ENCODE peak calls at places on chromosomes 11 and 22, in ten cellular contexts. O, D, I, U, R, H, F, T, V and E are unnamed samples.

GRCh38 chr22:50622723-50623327 is 5.1 kb downstream of the ARSA start:
- DNase-seq in O (peak), D (no peak), H (no peak), T (no peak), V (no peak), F (no peak), R (no peak), I (peak), U (no peak), E (no peak)

GRCh38 chr11:69094111-69094914 is 45.6 kb downstream of the TPCN2 start:
- DNase-seq in D (no peak), T (no peak), H (no peak), R (no peak), I (no peak), O (no peak), V (peak), F (no peak), U (no peak), E (no peak)

GRCh38 chr11:112885744-112886706 is 75.2 kb upstream of the NCAM1 start:
- DNase-seq in T (no peak), U (no peak), R (no peak), I (no peak), H (no peak), F (no peak), D (no peak), O (no peak), V (peak), E (no peak)

GRCh38 chr22:19105867-19106802 is 16.1 kb downstream of the DGCR2 start:
- DNase-seq in V (no peak), F (peak), I (no peak), T (peak), U (no peak), O (no peak), H (peak), D (no peak), R (no peak), E (peak)

GRCh38 chr11:92500463-92500862 is 275.8 kb downstream of the FAT3 start:
- DNase-seq in I (no peak), O (no peak), V (no peak), U (no peak), R (no peak), D (no peak), H (no peak), T (no peak), F (no peak), E (no peak)

GRCh38 chr11:85930879-85931366 is 75.7 kb downstream of the CCDC83 start:
- DNase-seq in F (no peak), V (peak), U (no peak), R (no peak), O (no peak), T (no peak), D (no peak), I (no peak), H (no peak), E (no peak)

GRCh38 chr11:1838426-1839131 is at the start of gene TNNI2:
- DNase-seq in F (no peak), D (no peak), H (no peak), O (no peak), I (no peak), U (no peak), R (no peak), T (no peak), V (no peak), E (no peak)

GRCh38 chr11:134330611-134331564 is 900 bp upstream of the GLB1L2 start:
- DNase-seq in R (no peak), I (no peak), F (no peak), D (no peak), T (no peak), V (no peak), H (no peak), U (no peak), O (no peak), E (no peak)

GRCh38 chr11:119691020-119691666 is 37.9 kb downstream of the NECTIN1 start:
- DNase-seq in U (no peak), D (no peak), O (no peak), V (no peak), R (no peak), F (peak), T (peak), I (no peak), H (no peak), E (no peak)

GRCh38 chr11:85310479-85310878 is 316.7 kb downstream of the DLG2 start:
- DNase-seq in O (no peak), V (no peak), H (no peak), I (no peak), U (no peak), R (no peak), T (no peak), F (no peak), D (no peak), E (no peak)

GRCh38 chr11:93089474-93090102 is 108.2 kb downstream of the SLC36A4 start:
- DNase-seq in O (peak), I (peak), V (peak), H (no peak), D (peak), U (no peak), F (no peak), T (peak), R (no peak), E (no peak)

GRCh38 chr11:121754603-121755002 is 301.8 kb upstream of the SORL1-AS1 start:
- DNase-seq in F (no peak), I (no peak), R (no peak), U (no peak), D (no peak), H (no peak), V (no peak), O (no peak), T (no peak), E (no peak)

GRCh38 chr11:122898799-122899198 is 16.2 kb downstream of the JHY start:
- DNase-seq in D (no peak), H (no peak), V (peak), R (no peak), O (no peak), I (no peak), U (no peak), T (no peak), F (no peak), E (no peak)

GRCh38 chr22:38222797-38223119 is 21.0 kb downstream of the MAFF start:
- DNase-seq in U (no peak), V (no peak), F (no peak), T (no peak), R (no peak), D (no peak), I (no peak), H (no peak), O (peak), E (no peak)

GRCh38 chr11:112584674-112585073 is 324.0 kb upstream of the PLET1 start:
- DNase-seq in T (no peak), R (no peak), I (peak), U (no peak), F (no peak), O (no peak), V (peak), H (no peak), D (no peak), E (no peak)

GRCh38 chr11:94217705-94218104 is 86.7 kb upstream of the IZUMO1R start:
- DNase-seq in U (no peak), V (no peak), R (no peak), H (no peak), T (no peak), D (no peak), I (no peak), O (no peak), F (no peak), E (no peak)

GRCh38 chr22:17436981-17437410 is 67.7 kb downstream of the CECR2 start:
- DNase-seq in F (no peak), U (no peak), D (no peak), V (no peak), H (no peak), O (no peak), T (no peak), I (no peak), R (no peak), E (no peak)

GRCh38 chr11:6733326-6734030 is 38.3 kb downstream of the OR2AG2 start:
- DNase-seq in D (no peak), V (no peak), T (peak), O (no peak), U (no peak), R (no peak), I (no peak), F (no peak), H (no peak), E (peak)

GRCh38 chr11:83051760-83052671 is 19.7 kb downstream of the RAB30 start:
- DNase-seq in T (no peak), R (no peak), F (no peak), V (no peak), O (no peak), H (no peak), U (peak), D (peak), I (no peak), E (no peak)

GRCh38 chr11:118895093-118896039 is 11.7 kb downstream of the CXCR5 start:
- DNase-seq in D (no peak), T (peak), R (no peak), F (peak), H (peak), V (no peak), U (no peak), I (no peak), O (peak), E (peak)

GRCh38 chr11:47378011-47378835 is at the start of gene SPI1:
- DNase-seq in V (no peak), H (no peak), R (no peak), T (no peak), F (no peak), O (peak), U (no peak), D (no peak), I (no peak), E (no peak)

GRCh38 chr11:12625438-12626071 is 48.7 kb upstream of the TEAD1 start:
- DNase-seq in F (no peak), I (no peak), H (no peak), T (no peak), O (no peak), V (no peak), R (no peak), U (peak), D (peak), E (no peak)

GRCh38 chr11:19697721-19698121 is 14.9 kb upstream of the NAV2 start:
- DNase-seq in R (no peak), D (no peak), I (no peak), U (no peak), F (no peak), H (no peak), V (no peak), O (no peak), T (no peak), E (no peak)

GRCh38 chr11:44595964-44596381 is 30.5 kb downstream of the CD82 start:
- DNase-seq in R (no peak), H (no peak), O (no peak), D (no peak), I (no peak), V (peak), F (no peak), T (no peak), U (no peak), E (no peak)